ENCODE peak calls at places on chromosome 22, in six cellular contexts. One of them, this sample, is unnamed.
A peak's percentile ranks its signal among the peaks of the same experiment; 100 is the strongest.

GRCh38 chr22:44357962-44358553 is 45.3 kb upstream of the SHISAL1 start:
- DNase-seq in endothelial cell of umbilical vein: no peak
- DNase-seq in CD4-positive, CD25-positive, alpha-beta regulatory T cell: no peak
- DNase-seq in cardiac muscle cell: peak; percentile 54
- DNase-seq in esophagus muscularis mucosa: no peak
- DNase-seq in psoas muscle: no peak
- DNase-seq in this sample: no peak

GRCh38 chr22:40960137-40960536 is 9.0 kb downstream of the RBX1 start:
- DNase-seq in endothelial cell of umbilical vein: no peak
- DNase-seq in CD4-positive, CD25-positive, alpha-beta regulatory T cell: no peak
- DNase-seq in cardiac muscle cell: no peak
- DNase-seq in esophagus muscularis mucosa: no peak
- DNase-seq in psoas muscle: no peak
- DNase-seq in this sample: no peak

GRCh38 chr22:24500251-24500820 is 5.2 kb downstream of the UPB1 start:
- DNase-seq in endothelial cell of umbilical vein: no peak
- DNase-seq in CD4-positive, CD25-positive, alpha-beta regulatory T cell: no peak
- DNase-seq in cardiac muscle cell: no peak
- DNase-seq in esophagus muscularis mucosa: no peak
- DNase-seq in psoas muscle: no peak
- DNase-seq in this sample: no peak

GRCh38 chr22:19703869-19704268 is 10.4 kb upstream of the SEPTIN5 start:
- DNase-seq in endothelial cell of umbilical vein: no peak
- DNase-seq in CD4-positive, CD25-positive, alpha-beta regulatory T cell: no peak
- DNase-seq in cardiac muscle cell: no peak
- DNase-seq in esophagus muscularis mucosa: no peak
- DNase-seq in psoas muscle: no peak
- DNase-seq in this sample: no peak

GRCh38 chr22:19138217-19139000 is 6.0 kb downstream of the ESS2 start:
- DNase-seq in endothelial cell of umbilical vein: no peak
- DNase-seq in CD4-positive, CD25-positive, alpha-beta regulatory T cell: no peak
- DNase-seq in cardiac muscle cell: no peak
- DNase-seq in esophagus muscularis mucosa: no peak
- DNase-seq in psoas muscle: no peak
- DNase-seq in this sample: no peak

GRCh38 chr22:23693979-23694680 is 3.3 kb downstream of the RGL4 start:
- DNase-seq in endothelial cell of umbilical vein: no peak
- DNase-seq in CD4-positive, CD25-positive, alpha-beta regulatory T cell: no peak
- DNase-seq in cardiac muscle cell: no peak
- DNase-seq in esophagus muscularis mucosa: no peak
- DNase-seq in psoas muscle: no peak
- DNase-seq in this sample: no peak

GRCh38 chr22:24417901-24418641 is 9.3 kb upstream of the ADORA2A start:
- DNase-seq in endothelial cell of umbilical vein: no peak
- DNase-seq in CD4-positive, CD25-positive, alpha-beta regulatory T cell: no peak
- DNase-seq in cardiac muscle cell: peak; percentile 29
- DNase-seq in esophagus muscularis mucosa: no peak
- DNase-seq in psoas muscle: no peak
- DNase-seq in this sample: no peak

GRCh38 chr22:17717708-17718107 is 56.6 kb downstream of the BID start:
- DNase-seq in endothelial cell of umbilical vein: no peak
- DNase-seq in CD4-positive, CD25-positive, alpha-beta regulatory T cell: no peak
- DNase-seq in cardiac muscle cell: peak; percentile 30
- DNase-seq in esophagus muscularis mucosa: peak; percentile 86
- DNase-seq in psoas muscle: no peak
- DNase-seq in this sample: no peak

GRCh38 chr22:26547426-26547825 is 35.2 kb upstream of the TFIP11 start:
- DNase-seq in endothelial cell of umbilical vein: no peak
- DNase-seq in CD4-positive, CD25-positive, alpha-beta regulatory T cell: no peak
- DNase-seq in cardiac muscle cell: no peak
- DNase-seq in esophagus muscularis mucosa: no peak
- DNase-seq in psoas muscle: no peak
- DNase-seq in this sample: no peak

DNA sequence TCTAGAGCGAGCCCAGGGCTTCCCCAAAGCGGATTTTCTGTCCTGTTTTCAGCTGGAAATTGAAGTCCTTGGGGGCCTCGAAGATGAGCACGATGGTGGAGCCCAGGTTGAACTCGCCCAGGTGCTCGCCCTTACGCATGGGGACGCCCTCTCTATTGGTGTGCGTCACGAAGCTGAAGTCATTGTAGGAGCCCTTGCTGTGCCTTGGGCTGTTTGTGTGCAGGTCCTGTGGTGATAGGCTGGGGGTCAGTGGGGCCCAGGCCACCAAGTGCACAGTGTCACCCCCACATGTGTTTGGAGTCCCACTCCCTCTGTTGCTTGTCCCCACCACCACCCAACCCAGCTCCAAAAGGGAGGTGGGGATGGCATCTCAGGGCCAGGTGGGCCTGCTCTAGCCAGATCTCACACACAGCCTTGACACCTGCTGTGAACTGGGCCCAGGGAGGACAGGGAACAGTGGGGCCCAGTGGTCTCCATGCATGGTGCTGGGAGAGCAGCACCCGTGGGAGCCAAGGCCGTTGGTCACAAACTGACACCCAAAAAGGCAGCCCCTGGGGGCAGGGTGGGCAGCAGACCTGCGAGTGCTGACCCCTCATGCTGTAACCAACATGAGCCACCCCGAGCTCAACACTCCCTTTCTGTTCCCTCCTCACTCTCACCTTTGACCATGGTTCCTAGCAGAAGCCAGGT is 42.3 kb downstream of the PISD start:
- DNase-seq in endothelial cell of umbilical vein: no peak
- DNase-seq in CD4-positive, CD25-positive, alpha-beta regulatory T cell: no peak
- DNase-seq in cardiac muscle cell: no peak
- DNase-seq in esophagus muscularis mucosa: no peak
- DNase-seq in psoas muscle: no peak
- DNase-seq in this sample: no peak
- H3K4me1 ChIP-seq in endothelial cell of umbilical vein: peaks cover 6% of the 10 kb centered on the region
- H3K4me1 ChIP-seq in CD4-positive, CD25-positive, alpha-beta regulatory T cell: no peaks in the 10 kb centered on the region
- H3K4me1 ChIP-seq in cardiac muscle cell: peaks cover 5% of the 10 kb centered on the region
- H3K4me1 ChIP-seq in esophagus muscularis mucosa: peaks cover 20% of the 10 kb centered on the region
- H3K4me1 ChIP-seq in psoas muscle: no peaks in the 10 kb centered on the region
- H3K4me1 ChIP-seq in this sample: no peaks in the 10 kb centered on the region

GRCh38 chr22:46209262-46209661 is 40.8 kb downstream of the CDPF1 start:
- DNase-seq in endothelial cell of umbilical vein: no peak
- DNase-seq in CD4-positive, CD25-positive, alpha-beta regulatory T cell: no peak
- DNase-seq in cardiac muscle cell: no peak
- DNase-seq in esophagus muscularis mucosa: no peak
- DNase-seq in psoas muscle: no peak
- DNase-seq in this sample: no peak
- H3K4me1 ChIP-seq in endothelial cell of umbilical vein: no peaks in the 10 kb centered on the region
- H3K4me1 ChIP-seq in CD4-positive, CD25-positive, alpha-beta regulatory T cell: no peaks in the 10 kb centered on the region
- H3K4me1 ChIP-seq in cardiac muscle cell: no peaks in the 10 kb centered on the region
- H3K4me1 ChIP-seq in esophagus muscularis mucosa: no peaks in the 10 kb centered on the region
- H3K4me1 ChIP-seq in psoas muscle: no peaks in the 10 kb centered on the region
- H3K4me1 ChIP-seq in this sample: no peaks in the 10 kb centered on the region

GRCh38 chr22:35913925-35914324 is 114.7 kb downstream of the RBFOX2 start:
- DNase-seq in endothelial cell of umbilical vein: no peak
- DNase-seq in CD4-positive, CD25-positive, alpha-beta regulatory T cell: no peak
- DNase-seq in cardiac muscle cell: no peak
- DNase-seq in esophagus muscularis mucosa: no peak
- DNase-seq in psoas muscle: no peak
- DNase-seq in this sample: no peak

GRCh38 chr22:35912668-35913067 is 116.0 kb downstream of the RBFOX2 start:
- DNase-seq in endothelial cell of umbilical vein: no peak
- DNase-seq in CD4-positive, CD25-positive, alpha-beta regulatory T cell: no peak
- DNase-seq in cardiac muscle cell: no peak
- DNase-seq in esophagus muscularis mucosa: no peak
- DNase-seq in psoas muscle: no peak
- DNase-seq in this sample: no peak

GRCh38 chr22:35914665-35915476 is 113.8 kb downstream of the RBFOX2 start:
- DNase-seq in endothelial cell of umbilical vein: peak; percentile 88
- DNase-seq in CD4-positive, CD25-positive, alpha-beta regulatory T cell: no peak
- DNase-seq in cardiac muscle cell: peak; percentile 91
- DNase-seq in esophagus muscularis mucosa: no peak
- DNase-seq in psoas muscle: no peak
- DNase-seq in this sample: peak; percentile 80

GRCh38 chr22:35915477-35916013 is 113.1 kb downstream of the RBFOX2 start:
- DNase-seq in endothelial cell of umbilical vein: peak; percentile 47
- DNase-seq in CD4-positive, CD25-positive, alpha-beta regulatory T cell: no peak
- DNase-seq in cardiac muscle cell: no peak
- DNase-seq in esophagus muscularis mucosa: no peak
- DNase-seq in psoas muscle: no peak
- DNase-seq in this sample: no peak

DNA sequence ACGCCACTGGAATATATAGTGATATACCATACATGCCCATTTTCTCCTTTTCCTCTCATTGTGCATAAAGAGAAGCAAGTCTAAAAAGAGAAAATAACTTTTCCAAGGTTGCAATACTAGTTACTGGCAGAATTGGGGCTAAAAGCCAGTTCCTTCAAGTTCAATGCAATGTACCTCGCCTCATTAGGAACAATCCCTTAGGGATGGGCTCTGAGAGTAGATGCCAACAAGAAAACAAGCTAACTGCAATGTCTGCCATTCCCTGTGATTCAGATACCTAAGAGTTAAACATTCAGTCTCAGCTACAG is 114.3 kb downstream of the RBFOX2 start:
- DNase-seq in endothelial cell of umbilical vein: no peak
- DNase-seq in CD4-positive, CD25-positive, alpha-beta regulatory T cell: no peak
- DNase-seq in cardiac muscle cell: no peak
- DNase-seq in esophagus muscularis mucosa: no peak
- DNase-seq in psoas muscle: no peak
- DNase-seq in this sample: no peak
- H3K4me1 ChIP-seq in endothelial cell of umbilical vein: peaks cover 41% of the 10 kb centered on the region
- H3K4me1 ChIP-seq in CD4-positive, CD25-positive, alpha-beta regulatory T cell: no peaks in the 10 kb centered on the region
- H3K4me1 ChIP-seq in cardiac muscle cell: peaks cover 91% of the 10 kb centered on the region
- H3K4me1 ChIP-seq in esophagus muscularis mucosa: peaks cover 98% of the 10 kb centered on the region
- H3K4me1 ChIP-seq in psoas muscle: peaks cover 76% of the 10 kb centered on the region
- H3K4me1 ChIP-seq in this sample: peaks cover 57% of the 10 kb centered on the region

DNA sequence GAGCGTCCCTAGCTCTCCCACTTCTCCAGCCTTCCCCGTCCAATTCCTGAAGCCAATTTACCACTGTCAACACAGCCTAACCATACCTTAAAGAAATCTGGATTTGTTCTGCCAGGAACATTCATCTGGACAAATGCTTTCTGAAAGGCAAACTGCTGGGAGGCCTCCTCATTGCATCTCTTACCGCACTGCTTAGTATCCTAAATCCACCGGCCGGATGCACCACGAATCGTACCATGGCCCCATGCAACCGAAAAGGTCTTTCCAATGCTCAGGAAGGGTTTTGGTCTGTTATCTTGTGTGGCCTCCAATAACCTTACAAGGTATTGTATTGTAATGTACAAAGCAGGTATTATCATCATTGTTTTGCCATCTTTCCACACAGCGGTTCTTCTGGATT is 57.6 kb downstream of the MYH9 start:
- DNase-seq in endothelial cell of umbilical vein: no peak
- DNase-seq in CD4-positive, CD25-positive, alpha-beta regulatory T cell: no peak
- DNase-seq in cardiac muscle cell: no peak
- DNase-seq in esophagus muscularis mucosa: no peak
- DNase-seq in psoas muscle: no peak
- DNase-seq in this sample: no peak
- H3K4me1 ChIP-seq in endothelial cell of umbilical vein: peaks cover 97% of the 10 kb centered on the region
- H3K4me1 ChIP-seq in CD4-positive, CD25-positive, alpha-beta regulatory T cell: peaks cover 68% of the 10 kb centered on the region
- H3K4me1 ChIP-seq in cardiac muscle cell: peaks cover 75% of the 10 kb centered on the region
- H3K4me1 ChIP-seq in esophagus muscularis mucosa: peaks cover 100% of the 10 kb centered on the region
- H3K4me1 ChIP-seq in psoas muscle: peaks cover 91% of the 10 kb centered on the region
- H3K4me1 ChIP-seq in this sample: peaks cover 81% of the 10 kb centered on the region

DNA sequence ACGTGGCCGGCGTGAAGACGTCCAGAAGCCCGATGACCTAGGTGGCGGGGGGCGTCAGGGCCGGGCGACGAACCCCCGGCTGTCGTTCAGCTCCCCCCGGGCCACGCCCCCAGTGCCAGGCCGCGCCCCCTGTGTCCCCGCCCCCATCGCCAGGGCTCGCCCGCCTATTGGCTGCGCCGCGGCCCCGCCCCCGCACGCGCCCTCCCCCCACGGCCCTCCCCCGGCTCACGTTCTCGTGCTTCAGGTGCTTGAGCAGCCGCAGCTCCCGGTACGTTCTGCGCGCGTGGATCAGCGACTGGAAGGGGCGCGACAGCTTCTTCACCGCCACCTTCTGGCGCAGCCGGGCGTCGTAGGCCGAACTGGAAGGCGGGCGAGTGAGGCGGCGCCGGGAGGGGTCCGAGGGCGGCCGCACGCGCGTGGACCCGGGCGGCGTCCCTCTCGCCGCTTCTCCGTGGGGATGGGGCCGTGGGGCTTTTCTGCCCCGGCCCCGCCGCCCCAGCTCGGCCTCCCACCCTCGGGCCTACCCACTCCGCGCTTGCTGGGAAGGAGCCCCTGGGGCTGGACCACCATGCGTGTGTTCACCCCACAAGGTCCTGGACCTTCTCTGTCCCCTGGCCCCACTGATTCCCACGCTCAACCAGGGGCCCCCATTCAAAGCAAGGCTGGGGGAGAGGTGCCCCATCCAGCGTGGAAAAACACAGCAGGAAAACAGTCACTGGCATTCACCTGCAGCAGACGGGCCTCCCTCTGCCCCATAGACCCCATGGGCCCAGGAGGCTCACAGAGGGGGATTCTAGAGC is 2.4 kb downstream of the MAPK11 start:
- DNase-seq in endothelial cell of umbilical vein: peak; percentile 47
- DNase-seq in CD4-positive, CD25-positive, alpha-beta regulatory T cell: peak; percentile 38
- DNase-seq in cardiac muscle cell: peak; percentile 70
- DNase-seq in esophagus muscularis mucosa: no peak
- DNase-seq in psoas muscle: peak; percentile 78
- DNase-seq in this sample: peak; percentile 82
- H3K4me1 ChIP-seq in endothelial cell of umbilical vein: peaks cover 12% of the 10 kb centered on the region
- H3K4me1 ChIP-seq in CD4-positive, CD25-positive, alpha-beta regulatory T cell: peaks cover 30% of the 10 kb centered on the region
- H3K4me1 ChIP-seq in cardiac muscle cell: peaks cover 7% of the 10 kb centered on the region
- H3K4me1 ChIP-seq in esophagus muscularis mucosa: peaks cover 62% of the 10 kb centered on the region
- H3K4me1 ChIP-seq in psoas muscle: peaks cover 38% of the 10 kb centered on the region
- H3K4me1 ChIP-seq in this sample: peaks cover 49% of the 10 kb centered on the region

DNA sequence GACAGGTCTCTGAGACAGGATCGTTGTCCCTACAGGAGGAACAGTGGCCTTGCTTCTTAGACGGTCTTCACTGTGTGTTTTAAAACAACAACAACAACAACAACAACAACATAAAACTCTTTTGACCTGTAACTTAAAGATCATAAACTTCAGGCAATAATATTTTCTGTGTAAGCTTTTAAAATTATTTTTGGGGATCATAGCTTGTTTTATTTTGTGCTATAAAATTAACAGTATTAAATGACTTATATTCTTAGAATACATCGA is 13.8 kb upstream of the AIFM3 start:
- DNase-seq in endothelial cell of umbilical vein: no peak
- DNase-seq in CD4-positive, CD25-positive, alpha-beta regulatory T cell: no peak
- DNase-seq in cardiac muscle cell: no peak
- DNase-seq in esophagus muscularis mucosa: no peak
- DNase-seq in psoas muscle: no peak
- DNase-seq in this sample: no peak
- H3K4me1 ChIP-seq in endothelial cell of umbilical vein: peaks cover 10% of the 10 kb centered on the region
- H3K4me1 ChIP-seq in CD4-positive, CD25-positive, alpha-beta regulatory T cell: peaks cover 17% of the 10 kb centered on the region
- H3K4me1 ChIP-seq in cardiac muscle cell: peaks cover 19% of the 10 kb centered on the region
- H3K4me1 ChIP-seq in esophagus muscularis mucosa: peaks cover 20% of the 10 kb centered on the region
- H3K4me1 ChIP-seq in psoas muscle: peaks cover 13% of the 10 kb centered on the region
- H3K4me1 ChIP-seq in this sample: peaks cover 69% of the 10 kb centered on the region

GRCh38 chr22:42905702-42906183 is 48.7 kb upstream of the ARFGAP3 start:
- DNase-seq in endothelial cell of umbilical vein: peak; percentile 61
- DNase-seq in CD4-positive, CD25-positive, alpha-beta regulatory T cell: no peak
- DNase-seq in cardiac muscle cell: no peak
- DNase-seq in esophagus muscularis mucosa: no peak
- DNase-seq in psoas muscle: peak; percentile 46
- DNase-seq in this sample: peak; percentile 100
- H3K4me1 ChIP-seq in endothelial cell of umbilical vein: peaks cover 25% of the 10 kb centered on the region
- H3K4me1 ChIP-seq in CD4-positive, CD25-positive, alpha-beta regulatory T cell: no peaks in the 10 kb centered on the region
- H3K4me1 ChIP-seq in cardiac muscle cell: peaks cover 56% of the 10 kb centered on the region
- H3K4me1 ChIP-seq in esophagus muscularis mucosa: peaks cover 100% of the 10 kb centered on the region
- H3K4me1 ChIP-seq in psoas muscle: peaks cover 81% of the 10 kb centered on the region
- H3K4me1 ChIP-seq in this sample: peaks cover 67% of the 10 kb centered on the region